ENCODE peak calls at places on chromosomes 12 and 14, in six cellular contexts. B is choroid plexus epithelial cell, R is BE2C, D is lung, M is heart left ventricle, P is body of pancreas. E is an unnamed sample.

GRCh38 chr12:113065126-113066007 is 8.8 kb downstream of the DTX1 start:
- DNase-seq in R (peak), M (no peak), D (no peak), P (no peak), B (no peak), E (no peak)

GRCh38 chr12:646303-647038 is 16.8 kb downstream of the NINJ2 start:
- DNase-seq in P (no peak), B (peak), D (peak), M (peak), R (no peak), E (peak)

GRCh38 chr14:36181417-36181816 is 4.9 kb upstream of the PTCSC3 start:
- DNase-seq in R (no peak), P (no peak), D (no peak), M (no peak), B (no peak), E (no peak)

GRCh38 chr14:99946652-99947489 is 118.4 kb upstream of the EVL start:
- DNase-seq in M (no peak), R (peak), B (no peak), P (peak), D (no peak), E (no peak)

GRCh38 chr14:76955575-76956252 is 72.8 kb downstream of the IRF2BPL start:
- DNase-seq in M (peak), B (peak), R (peak), D (no peak), P (no peak), E (peak)

GRCh38 chr14:54686219-54686870 is 119.4 kb downstream of the SAMD4A start:
- DNase-seq in D (no peak), M (peak), P (no peak), B (peak), R (no peak), E (no peak)

GRCh38 chr14:78785265-78785664 is 615.1 kb downstream of the NRXN3 start:
- DNase-seq in R (no peak), M (no peak), B (no peak), D (no peak), P (no peak), E (peak)

GRCh38 chr14:65302571-65303184 is 109.9 kb upstream of the FUT8 start:
- DNase-seq in M (no peak), P (peak), D (no peak), R (no peak), B (no peak), E (no peak)

GRCh38 chr12:89707992-89708792 is 446 bp downstream of the ATP2B1 start:
- DNase-seq in M (peak), R (peak), D (peak), B (peak), P (peak), E (peak)

GRCh38 chr12:61536117-61536516 is 724.1 kb upstream of the USP15 start:
- DNase-seq in P (no peak), B (no peak), M (no peak), R (no peak), D (no peak), E (no peak)

GRCh38 chr14:33657478-33657877 is 293.4 kb downstream of the EGLN3 start:
- DNase-seq in D (no peak), P (no peak), R (no peak), M (no peak), B (peak), E (no peak)

GRCh38 chr14:65373671-65374039 is 38.9 kb upstream of the FUT8 start:
- DNase-seq in B (no peak), D (no peak), R (no peak), M (peak), P (peak), E (peak)

GRCh38 chr12:47882796-47883546 is 21.8 kb downstream of the VDR start:
- DNase-seq in B (no peak), P (no peak), M (no peak), R (peak), D (peak), E (no peak)

GRCh38 chr14:88791252-88791621 is 1.5 kb downstream of the EML5 start:
- DNase-seq in P (no peak), B (no peak), R (no peak), D (no peak), M (no peak), E (no peak)

GRCh38 chr12:125674554-125674953 is 609.3 kb downstream of the AACS start:
- DNase-seq in P (no peak), D (no peak), B (no peak), R (no peak), M (no peak), E (no peak)

GRCh38 chr12:57726151-57726883 is 12.2 kb downstream of the AGAP2 start:
- DNase-seq in P (peak), B (peak), R (peak), M (peak), D (peak), E (peak)

GRCh38 chr14:90518941-90519256 is 122.1 kb downstream of the CALM1 start:
- DNase-seq in D (no peak), B (peak), P (peak), R (no peak), M (no peak), E (no peak)